ENCODE peak calls at places on chromosomes 13 and 19, in five cellular contexts. U is heart right ventricle, Y is foreskin fibroblast, K is lung, R is heart left ventricle. T is an unnamed sample.

GRCh38 chr19:33785795-33786194 is 10.9 kb upstream of the KCTD15 start:
- DNase-seq in U (no peak), Y (peak), K (no peak), R (no peak), T (no peak)

GRCh38 chr19:18832331-18833140 is 777 bp downstream of the UPF1 start:
- DNase-seq in U (no peak), Y (peak), K (no peak), R (no peak), T (no peak)

GRCh38 chr19:38361633-38362075 is 12.7 kb upstream of the PSMD8 start:
- DNase-seq in U (peak), Y (peak), K (peak), R (peak), T (no peak)

GRCh38 chr13:44191504-44192171 is 182.0 kb upstream of the SERP2 start:
- DNase-seq in U (no peak), Y (peak), K (peak), R (peak), T (no peak)

GRCh38 chr13:34347784-34348573 is 530.0 kb downstream of the RFC3 start:
- DNase-seq in U (no peak), Y (no peak), K (no peak), R (no peak), T (no peak)

GRCh38 chr13:84400711-84401110 is 518.4 kb upstream of the SLITRK1 start:
- DNase-seq in U (no peak), Y (peak), K (no peak), R (no peak), T (no peak)

GRCh38 chr13:112324121-112324520 is 52.0 kb upstream of the SPACA7 start:
- DNase-seq in U (no peak), Y (no peak), K (no peak), R (no peak), T (no peak)

GRCh38 chr13:42549555-42549941 is 24.4 kb upstream of the TNFSF11 start:
- DNase-seq in U (no peak), Y (no peak), K (no peak), R (no peak), T (no peak)

GRCh38 chr19:6092329-6093286 is 17.7 kb downstream of the RFX2 start:
- DNase-seq in U (peak), Y (peak), K (peak), R (peak), T (no peak)

GRCh38 chr13:45102136-45102802 is 18.0 kb upstream of the GTF2F2 start:
- DNase-seq in U (no peak), Y (no peak), K (no peak), R (no peak), T (no peak)

DNA sequence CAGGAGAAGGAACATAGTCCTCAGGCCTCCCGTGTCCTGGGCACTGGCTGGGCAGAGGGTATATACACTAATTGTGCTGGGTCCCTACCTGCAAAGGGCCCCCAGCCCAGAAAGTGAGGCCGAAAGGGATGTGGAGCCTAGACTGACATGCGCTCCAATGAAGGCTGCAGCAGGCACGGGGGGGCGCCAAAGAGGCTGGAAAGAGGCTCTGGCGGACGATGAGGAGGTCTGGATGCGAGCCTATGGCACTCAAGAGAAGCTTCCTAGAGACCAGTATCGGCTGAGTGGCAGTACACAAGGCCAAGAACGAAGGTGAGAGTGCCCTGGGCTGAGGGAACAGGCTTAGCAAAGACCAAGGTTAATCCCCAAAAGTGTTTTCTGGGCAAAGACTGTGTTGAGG is 16.6 kb downstream of the VRK3 start:
- DNase-seq in U (no peak), Y (peak), K (no peak), R (no peak), T (no peak)
- TF ChIP-seq CTCF in U (peak), Y (peak), K (no peak), R (no peak), T (no peak)

GRCh38 chr13:52651880-52652169 is 811 bp upstream of the SUGT1 start:
- DNase-seq in U (no peak), Y (no peak), K (no peak), R (no peak), T (no peak)
- TF ChIP-seq CTCF in U (no peak), Y (no peak), K (no peak), R (no peak), T (no peak)

GRCh38 chr13:64154514-64154913 is 2738.9 kb upstream of the PCDH20 start:
- DNase-seq in U (no peak), Y (peak), K (no peak), R (no peak), T (no peak)
- TF ChIP-seq CTCF in U (peak), Y (no peak), K (no peak), R (no peak), T (no peak)

GRCh38 chr13:26499209-26499601 is 58.3 kb upstream of the WASF3 start:
- DNase-seq in U (no peak), Y (no peak), K (no peak), R (no peak), T (no peak)
- TF ChIP-seq CTCF in U (no peak), Y (no peak), K (no peak), R (no peak), T (no peak)

GRCh38 chr19:16428372-16429036 is 43.3 kb downstream of the EPS15L1 start:
- DNase-seq in U (no peak), Y (no peak), K (no peak), R (no peak), T (no peak)
- TF ChIP-seq CTCF in U (no peak), Y (no peak), K (no peak), R (no peak), T (no peak)

GRCh38 chr13:79645569-79645968 is 164.6 kb downstream of the NDFIP2 start:
- DNase-seq in U (no peak), Y (no peak), K (no peak), R (no peak), T (no peak)

GRCh38 chr13:79646880-79647279 is 165.9 kb downstream of the NDFIP2 start:
- DNase-seq in U (no peak), Y (no peak), K (no peak), R (no peak), T (no peak)

GRCh38 chr13:79642596-79642995 is 161.6 kb downstream of the NDFIP2 start:
- DNase-seq in U (no peak), Y (no peak), K (no peak), R (no peak), T (no peak)

GRCh38 chr13:79648191-79648590 is 167.2 kb downstream of the NDFIP2 start:
- DNase-seq in U (no peak), Y (no peak), K (no peak), R (no peak), T (no peak)

GRCh38 chr13:79647518-79647917 is 166.6 kb downstream of the NDFIP2 start:
- DNase-seq in U (no peak), Y (no peak), K (no peak), R (no peak), T (no peak)
- TF ChIP-seq CTCF in U (no peak), Y (no peak), K (no peak), R (no peak), T (no peak)

DNA sequence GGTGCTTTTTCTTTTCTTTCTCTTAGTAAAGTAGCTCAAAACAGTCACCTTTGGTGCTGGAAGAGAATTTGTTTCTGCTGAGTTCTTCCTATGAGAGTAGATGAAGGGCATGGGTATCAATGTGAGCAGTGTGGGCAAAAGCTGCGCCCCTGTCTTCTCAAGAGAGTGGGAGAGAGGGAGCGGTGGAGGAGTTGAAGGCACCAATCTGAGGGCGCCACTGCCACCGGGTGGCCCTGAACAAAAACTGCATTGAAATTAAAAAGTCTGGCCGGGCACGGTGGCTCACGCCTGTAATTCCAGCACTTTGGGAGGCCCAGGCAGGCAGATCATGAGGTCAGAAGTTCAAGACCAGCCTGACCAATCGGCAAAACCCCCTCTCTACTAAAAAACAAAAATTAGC is 28.7 kb upstream of the EPHX3 start:
- DNase-seq in U (no peak), Y (peak), K (no peak), R (no peak), T (no peak)
- TF ChIP-seq CTCF in U (peak), Y (no peak), K (no peak), R (peak), T (no peak)

DNA sequence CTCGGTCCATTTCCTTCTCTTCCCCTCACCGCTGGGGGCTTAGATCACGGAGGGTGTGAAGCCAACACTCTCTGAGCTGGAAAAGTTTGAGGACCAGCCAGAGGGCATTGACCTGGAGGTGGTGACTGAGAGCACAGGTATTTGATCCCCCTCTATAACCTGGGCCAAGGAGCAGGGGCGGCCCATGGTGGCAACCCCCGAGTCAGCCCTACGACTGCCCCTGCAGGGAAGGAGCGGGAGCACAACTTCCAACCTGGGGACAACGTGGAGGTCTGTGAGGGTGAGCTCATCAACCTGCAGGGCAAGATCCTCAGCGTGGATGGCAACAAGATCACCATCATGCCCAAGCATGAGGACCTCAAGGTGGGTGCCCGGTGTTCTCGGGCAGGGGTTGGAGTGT is 11.6 kb upstream of the TIMM50 start:
- DNase-seq in U (no peak), Y (no peak), K (no peak), R (no peak), T (no peak)
- TF ChIP-seq CTCF in U (no peak), Y (no peak), K (no peak), R (no peak), T (no peak)

DNA sequence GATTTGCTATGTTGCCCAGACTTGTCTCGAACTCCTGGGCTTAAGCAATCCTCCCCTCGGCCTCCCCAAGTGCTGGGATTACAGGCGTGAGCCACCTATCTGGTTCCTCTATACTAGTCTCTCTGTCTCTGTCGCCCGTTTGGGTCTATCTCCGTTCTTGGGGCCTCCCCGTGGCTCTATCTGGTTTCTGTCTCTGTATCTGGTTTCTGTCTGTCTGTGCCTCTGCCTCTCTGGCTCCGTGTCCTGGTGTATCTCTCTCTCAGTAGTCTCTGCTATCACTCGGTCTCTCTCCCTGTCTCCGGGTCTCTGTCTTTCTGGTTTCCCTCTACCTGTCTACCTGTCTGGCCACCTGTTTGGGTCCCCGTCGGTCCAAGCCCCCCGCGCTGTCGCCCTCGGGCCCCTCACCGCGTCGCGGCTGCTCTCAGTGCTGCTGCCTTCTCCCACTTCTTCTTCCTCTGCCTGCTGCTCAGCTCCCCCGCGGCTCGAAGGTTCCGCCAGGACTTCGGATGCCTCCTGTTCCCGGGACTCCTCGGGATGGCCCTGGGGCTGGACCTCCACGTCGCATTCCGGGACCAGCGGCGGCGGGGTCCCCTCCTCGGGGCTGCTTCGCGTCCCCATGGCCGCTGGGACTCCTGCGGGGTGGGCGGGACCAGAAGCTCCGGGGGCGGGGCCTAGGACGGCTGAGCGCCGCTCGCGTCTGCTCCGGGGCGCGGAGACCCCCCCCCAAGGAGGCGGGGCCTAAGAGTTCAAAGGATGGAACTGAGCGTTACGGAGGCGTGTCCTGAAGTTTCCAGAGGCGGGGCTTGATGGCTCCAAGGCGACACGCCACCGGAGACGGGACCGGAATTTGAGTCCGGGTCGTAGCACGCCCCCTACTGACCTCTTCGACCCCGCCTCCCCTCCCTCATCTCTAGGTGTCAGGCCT is 783 bp downstream of the PHLDB3 start:
- DNase-seq in U (peak), Y (peak), K (peak), R (peak), T (peak)
- TF ChIP-seq CTCF in U (peak), Y (no peak), K (no peak), R (peak), T (no peak)

GRCh38 chr19:1450735-1451669 is 1.1 kb downstream of the APC2 start:
- DNase-seq in U (no peak), Y (no peak), K (no peak), R (no peak), T (no peak)
- TF ChIP-seq CTCF in U (no peak), Y (no peak), K (no peak), R (no peak), T (no peak)